ENCODE peak calls at places on chromosomes 2 and 18, in five cellular contexts. Y is K562, Q is SK-N-SH, I is HepG2, Z is HCT116. U is an unnamed sample.
A peak's percentile ranks its signal among the peaks of the same experiment; 100 is the strongest.

GRCh38 chr2:69171070-69171811 is 158.3 kb downstream of the ANTXR1 start:
- DNase-seq in Y (no peak), Z (no peak), I (peak; percentile 46), Q (no peak), U (no peak)

GRCh38 chr2:14524803-14525080 is 107.8 kb upstream of the LRATD1 start:
- DNase-seq in Z (no peak), Q (no peak), Y (no peak), I (no peak), U (no peak)

GRCh38 chr18:48961547-48961946 is 10.8 kb upstream of the SMAD7 start:
- DNase-seq in I (no peak), Z (no peak), Q (no peak), Y (no peak), U (no peak)

GRCh38 chr18:35811896-35812295 is 160.6 kb upstream of the RMP24 start:
- DNase-seq in Q (no peak), Y (no peak), I (no peak), Z (no peak), U (no peak)

GRCh38 chr2:45302011-45302325 is 292.7 kb upstream of the SIX2 start:
- DNase-seq in Q (no peak), Z (no peak), Y (no peak), I (no peak), U (no peak)

GRCh38 chr2:20352230-20353216 is 1.9 kb upstream of the PUM2 start:
- DNase-seq in Y (peak; percentile 19), Q (peak; percentile 58), I (no peak), Z (no peak), U (no peak)

GRCh38 chr18:30175621-30176225 is 866.8 kb downstream of the DSC3 start:
- DNase-seq in Z (no peak), Q (no peak), Y (peak; percentile 70), I (no peak), U (no peak)

GRCh38 chr2:151417650-151418049 is 7.9 kb downstream of the RIF1 start:
- DNase-seq in Z (no peak), Y (no peak), I (no peak), Q (no peak), U (no peak)

GRCh38 chr2:240277807-240278522 is 137.5 kb upstream of the OTOS start:
- DNase-seq in Y (no peak), Z (no peak), Q (no peak), I (no peak), U (no peak)

GRCh38 chr2:231015462-231015861 is 19.5 kb downstream of the SPATA3 start:
- DNase-seq in I (no peak), Q (no peak), Y (no peak), Z (no peak), U (peak; percentile 77)

GRCh38 chr18:61025596-61025995 is 307.6 kb upstream of the CDH20 start:
- DNase-seq in I (no peak), Z (no peak), Y (no peak), Q (no peak), U (no peak)

GRCh38 chr2:68387408-68388350 is 22.6 kb downstream of the PLEK start:
- DNase-seq in Y (no peak), Q (no peak), Z (no peak), I (no peak), U (no peak)

GRCh38 chr2:237090906-237091305 is 5.2 kb downstream of the COPS8 start:
- DNase-seq in Z (no peak), Y (no peak), I (no peak), Q (no peak), U (no peak)
- TF ChIP-seq YY1 in Z (no peak), Y (no peak), I (no peak), Q (no peak), U (no peak)

DNA sequence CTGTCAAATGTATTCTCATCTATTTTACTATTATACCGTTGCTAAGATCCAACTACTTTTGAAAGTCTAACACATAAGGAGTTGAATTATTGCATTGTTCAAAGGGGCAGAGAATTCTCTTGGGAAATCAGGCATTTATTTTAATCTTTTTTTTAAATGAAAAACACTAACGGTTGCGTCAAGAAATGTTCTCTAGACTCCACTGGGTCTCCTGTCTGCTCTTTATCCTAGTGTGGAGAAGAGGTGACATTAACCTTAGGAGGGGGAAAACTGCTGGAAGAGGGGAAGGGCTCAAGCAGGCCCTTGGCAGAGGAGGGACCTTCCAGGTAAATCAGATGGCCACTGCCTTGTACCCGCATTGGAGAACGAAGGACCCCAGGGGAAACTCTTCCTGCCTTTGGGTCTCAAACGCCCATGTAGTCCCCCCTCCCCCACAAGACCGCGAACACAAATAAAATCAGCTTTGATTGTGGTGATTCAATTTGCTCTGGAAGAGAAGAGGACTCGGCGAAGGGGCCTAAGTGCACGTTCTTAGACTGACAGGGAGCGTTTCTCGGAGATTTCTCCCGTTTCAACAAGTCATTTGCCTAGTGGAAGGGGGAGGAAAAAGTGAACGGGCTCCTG is 1.1 kb upstream of the APCDD1 start:
- DNase-seq in Q (no peak), Z (no peak), Y (no peak), I (no peak), U (no peak)
- H3K9ac ChIP-seq in Q (no peak overlapping the region), Z (no peak overlapping the region), Y (no peak overlapping the region), I (peak overlapping the region; percentile 24), U (peak overlapping the region; percentile 53)

GRCh38 chr2:224736227-224736626 is 20.1 kb upstream of the CCDC195 start:
- DNase-seq in Z (no peak), Y (no peak), Q (no peak), I (no peak), U (no peak)
- TF ChIP-seq YY1 in Z (no peak), Y (no peak), Q (no peak), I (no peak), U (no peak)

DNA sequence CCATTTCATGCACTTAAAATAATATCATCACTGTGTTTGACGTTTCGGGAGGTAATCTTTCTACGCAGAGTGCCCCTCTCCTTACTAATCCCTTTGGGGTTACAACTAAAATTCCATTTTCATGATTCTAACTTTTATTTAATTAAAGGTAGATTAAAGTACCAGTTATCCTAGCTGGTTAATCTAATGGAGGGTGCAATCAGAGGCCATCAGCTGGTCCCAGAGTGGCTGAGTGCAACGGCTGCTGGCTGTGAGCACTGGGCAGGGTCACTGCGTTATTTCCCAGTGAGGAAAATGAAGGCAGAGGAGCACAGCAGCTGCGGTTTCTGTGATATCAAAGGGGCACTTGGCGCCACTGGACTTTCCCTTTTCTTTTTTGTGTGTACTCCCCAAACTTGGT is 12.1 kb downstream of the SCYGR4 start:
- DNase-seq in Z (no peak), Y (no peak), Q (no peak), I (no peak), U (no peak)
- H3K9ac ChIP-seq in Z (no peak overlapping the region), Y (no peak overlapping the region), Q (no peak overlapping the region), I (no peak overlapping the region), U (no peak overlapping the region)

DNA sequence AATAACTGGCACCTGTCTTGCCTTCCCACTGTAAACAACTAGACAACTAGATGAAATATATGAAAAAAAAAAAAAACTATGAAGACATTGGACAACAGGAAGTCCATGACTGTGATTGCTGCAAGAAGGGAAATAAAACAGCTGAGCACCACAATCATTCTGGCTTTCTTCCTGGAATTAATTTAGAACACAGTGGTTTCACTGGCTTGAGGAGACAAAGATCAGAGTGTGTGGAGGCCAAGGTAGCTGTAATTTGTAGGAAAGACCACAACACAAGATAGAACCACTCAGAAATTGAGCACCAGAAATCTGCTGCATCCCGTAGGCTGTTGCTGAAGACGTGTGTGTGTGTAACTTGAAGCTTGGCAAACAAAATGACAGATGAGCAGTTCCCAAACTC is 121.1 kb upstream of the PID1 start:
- DNase-seq in Q (no peak), I (no peak), Y (no peak), Z (no peak), U (no peak)
- TF ChIP-seq YY1 in Q (no peak), I (no peak), Y (no peak), Z (no peak), U (no peak)

GRCh38 chr2:98870516-98871158 is 65.4 kb downstream of the CRACDL start:
- DNase-seq in Z (no peak), I (no peak), Q (no peak), Y (peak; percentile 9), U (no peak)

GRCh38 chr2:98867539-98868309 is 68.3 kb downstream of the CRACDL start:
- DNase-seq in Y (no peak), Z (no peak), I (no peak), Q (no peak), U (no peak)

GRCh38 chr2:98869272-98869641 is 66.8 kb downstream of the CRACDL start:
- DNase-seq in Q (no peak), I (peak; percentile 20), Z (no peak), Y (no peak), U (peak; percentile 8)

GRCh38 chr2:98869868-98870267 is 66.2 kb downstream of the CRACDL start:
- DNase-seq in I (no peak), Q (no peak), Z (no peak), Y (no peak), U (no peak)

GRCh38 chr2:98868548-98869271 is 67.3 kb downstream of the CRACDL start:
- DNase-seq in Y (no peak), I (peak; percentile 80), Z (no peak), Q (no peak), U (no peak)
- H3K9ac ChIP-seq in Y (no peak overlapping the region), I (peak overlapping the region; percentile 6), Z (no peak overlapping the region), Q (no peak overlapping the region), U (no peak overlapping the region)

DNA sequence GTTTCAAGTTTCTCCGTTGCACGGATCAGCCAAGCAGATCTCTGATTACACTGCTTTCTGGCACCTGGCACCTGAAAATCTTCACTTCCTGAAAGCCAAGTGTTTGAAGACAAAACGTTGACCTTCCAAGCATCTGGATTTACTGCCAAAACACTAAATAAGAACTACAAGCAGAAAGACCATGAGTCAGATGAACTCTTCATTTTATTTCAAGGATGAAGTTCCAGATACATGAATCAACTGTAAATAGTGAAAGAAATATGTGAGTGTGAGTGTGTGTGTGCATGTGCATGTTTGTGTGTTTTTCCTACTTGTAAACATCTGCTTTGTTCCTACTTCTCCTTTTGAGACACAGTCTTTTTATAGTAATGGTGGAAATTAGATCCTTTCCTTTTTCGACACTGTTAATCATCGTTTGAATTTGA is 60.0 kb upstream of the DTNA start:
- DNase-seq in Q (no peak), Z (no peak), Y (no peak), I (no peak), U (no peak)
- TF ChIP-seq YY1 in Q (no peak), Z (no peak), Y (no peak), I (no peak), U (no peak)

DNA sequence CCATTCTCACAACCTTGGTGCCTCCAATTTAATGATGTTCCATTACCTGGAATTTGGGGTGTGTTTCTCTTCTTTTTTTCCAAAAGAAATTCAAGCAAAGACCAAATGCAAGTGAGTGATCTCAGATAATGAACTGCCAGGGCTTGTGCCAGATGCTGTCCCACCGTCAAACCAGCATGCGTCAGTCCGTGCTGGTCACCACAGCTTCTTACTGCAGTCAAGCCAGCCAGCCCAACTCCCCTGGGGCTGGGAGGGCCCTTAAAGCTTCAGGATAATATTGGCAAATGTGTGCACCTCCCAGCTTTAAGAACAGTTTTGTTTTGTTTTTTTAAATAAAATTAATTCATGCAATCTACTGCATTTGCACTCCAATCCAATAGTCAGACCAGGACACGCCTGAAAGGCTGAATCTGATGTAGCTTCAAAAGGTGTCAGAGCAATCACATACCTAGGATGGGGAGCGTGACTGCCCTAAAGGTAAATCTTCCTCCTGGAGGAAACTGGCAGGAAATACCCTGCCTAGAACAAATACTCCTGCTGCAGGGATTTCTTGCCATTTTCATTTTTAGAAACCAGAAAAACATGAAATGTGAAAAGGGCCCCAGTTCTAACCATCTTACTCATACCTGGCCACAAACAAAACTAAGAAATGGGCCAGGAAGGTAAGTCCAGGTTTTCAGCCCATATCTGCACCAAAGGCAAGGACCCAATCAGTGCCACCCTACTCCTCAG is 26.9 kb upstream of the SP3 start:
- DNase-seq in Y (no peak), Q (peak; percentile 36), I (no peak), Z (no peak), U (no peak)
- H3K9ac ChIP-seq in Y (no peak overlapping the region), Q (no peak overlapping the region), I (no peak overlapping the region), Z (no peak overlapping the region), U (no peak overlapping the region)

U was measured in NT2/D1.